ENCODE peak calls at places on chromosomes 1 and 21, in six cellular contexts. N is GM23338, O is uterus, V is MM.1S, E is right atrium auricular region, U is sigmoid colon. J is an unnamed sample. For H3K4me1, the result is how much of the 10 kb centered on the place peaks cover.

GRCh38 chr1:6098303-6099215 is 52.9 kb downstream of the KCNAB2 start:
- DNase-seq in E (no peak), V (no peak), O (peak), N (no peak), U (peak), J (no peak)

GRCh38 chr1:85681087-85681486 is 27.1 kb downstream of the ZNHIT6 start:
- DNase-seq in E (no peak), U (no peak), V (no peak), O (no peak), N (no peak), J (no peak)

GRCh38 chr1:27906764-27907163 is 28.0 kb upstream of the SMPDL3B start:
- DNase-seq in N (no peak), V (no peak), O (no peak), E (no peak), U (no peak), J (no peak)

GRCh38 chr1:153599847-153600246 is 13.1 kb downstream of the S100A16 start:
- DNase-seq in U (no peak), O (no peak), V (no peak), N (no peak), E (no peak), J (no peak)

GRCh38 chr1:39615086-39615662 is 24.3 kb downstream of the HEYL start:
- DNase-seq in V (no peak), E (no peak), O (no peak), U (no peak), N (peak), J (no peak)

GRCh38 chr1:70847013-70847412 is 200.6 kb downstream of the PTGER3 start:
- DNase-seq in U (no peak), E (no peak), O (no peak), N (peak), V (no peak), J (no peak)

GRCh38 chr1:208497866-208498541 is 253.8 kb upstream of the PLXNA2 start:
- DNase-seq in E (no peak), U (no peak), O (no peak), V (no peak), N (no peak), J (no peak)

GRCh38 chr1:18486195-18486594 is 5.5 kb downstream of the KLHDC7A start:
- DNase-seq in E (no peak), N (peak), U (no peak), V (no peak), O (no peak), J (no peak)

GRCh38 chr21:35529141-35529863 is 480.2 kb upstream of the RUNX1 start:
- DNase-seq in N (no peak), V (peak), E (no peak), O (no peak), U (no peak), J (no peak)

GRCh38 chr1:31800677-31800967 is 15.2 kb downstream of the SPOCD1 start:
- DNase-seq in U (peak), N (no peak), O (no peak), V (no peak), E (no peak), J (no peak)

GRCh38 chr1:12179111-12179519 is 12.3 kb downstream of the TNFRSF1B start:
- DNase-seq in N (no peak), U (no peak), E (no peak), V (no peak), O (no peak), J (no peak)

GRCh38 chr1:182723195-182723594 is 38.8 kb upstream of the RGS8 start:
- DNase-seq in O (peak), U (peak), E (no peak), N (no peak), V (no peak), J (no peak)

DNA sequence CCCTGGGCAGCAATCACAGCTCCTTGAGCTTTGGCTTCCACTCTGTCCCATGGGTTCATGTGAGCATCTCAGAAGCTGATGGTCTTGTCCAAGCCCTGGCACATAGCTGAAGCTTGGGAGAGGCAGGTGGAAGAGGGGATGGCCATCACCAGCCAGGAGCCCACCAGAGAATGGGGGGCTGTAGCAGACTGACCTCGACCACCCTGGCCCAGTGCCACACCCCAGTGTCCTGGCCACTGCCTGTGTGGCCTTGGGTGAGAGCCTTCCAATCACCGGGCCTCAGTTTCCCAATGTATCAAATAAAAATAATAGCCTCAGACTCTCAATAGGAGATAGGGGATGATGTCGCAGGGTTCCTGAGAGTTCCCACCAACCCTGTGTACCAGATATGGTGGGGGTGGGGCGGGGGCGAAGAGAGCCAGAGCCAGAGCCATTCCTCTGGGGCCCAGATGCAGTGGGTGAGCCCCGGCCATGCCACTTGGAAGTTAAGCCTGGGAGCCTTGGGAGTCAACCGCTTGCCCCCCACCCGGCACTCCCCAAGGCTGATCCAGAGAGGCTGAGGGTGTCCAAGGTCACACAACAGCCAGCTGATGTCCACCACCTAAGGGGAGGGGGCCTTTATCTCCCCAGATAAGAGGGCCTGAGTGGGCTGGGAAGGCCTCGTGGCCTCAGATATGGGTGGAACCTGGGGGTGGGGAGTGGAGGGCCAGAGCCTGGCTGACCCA is 9.3 kb upstream of the EDN2 start:
- DNase-seq in E (no peak), O (no peak), V (no peak), U (no peak), N (no peak), J (no peak)
- H3K27ac ChIP-seq in E (peak), O (no peak), V (no peak), U (peak), N (no peak), J (no peak)

GRCh38 chr1:116986531-116987255 is 14.9 kb upstream of the CD101 start:
- DNase-seq in U (no peak), N (peak), E (no peak), O (no peak), V (no peak), J (peak)
- H3K4me1 ChIP-seq in U (half or more), N (under half), E (under half), O (under half), V (under half), J (under half)

GRCh38 chr1:234369033-234369430 is 4.2 kb upstream of the COA6 start:
- DNase-seq in E (no peak), V (no peak), O (no peak), N (no peak), U (no peak), J (no peak)
- H3K27ac ChIP-seq in E (no peak), V (no peak), O (no peak), N (no peak), U (no peak), J (no peak)

DNA sequence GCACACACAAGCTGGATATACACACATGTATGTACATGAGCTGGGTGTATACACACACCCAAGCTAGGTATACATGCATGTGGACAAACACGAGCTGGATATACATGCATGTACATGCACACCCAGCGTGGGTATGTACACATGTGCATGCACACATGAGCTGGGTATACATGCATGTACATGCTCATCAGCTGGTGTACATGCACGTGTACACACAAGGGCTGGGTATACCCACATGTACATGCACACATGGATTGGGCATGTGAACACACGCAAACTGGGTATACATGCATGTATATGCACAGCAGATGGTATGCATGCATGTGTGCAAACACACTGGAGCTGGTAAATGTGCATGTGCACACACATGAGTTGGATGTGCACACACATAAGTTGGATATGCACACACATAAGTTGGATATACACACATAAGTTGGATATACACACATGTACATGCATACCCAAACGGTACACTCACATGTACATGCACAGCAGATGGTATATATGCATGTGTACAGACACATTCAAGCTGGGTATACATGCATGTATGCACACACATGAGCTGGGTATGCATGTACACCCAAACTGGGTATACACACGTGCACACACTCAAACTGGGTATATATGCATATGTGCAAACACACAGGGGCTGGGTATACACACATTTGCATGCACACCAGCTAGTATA is 7.5 kb upstream of the GNB1 start:
- DNase-seq in O (no peak), N (no peak), E (no peak), V (no peak), U (no peak), J (no peak)
- H3K4me1 ChIP-seq in O (under half), N (under half), E (under half), V (under half), U (under half), J (under half)

GRCh38 chr1:186535388-186536133 is 74.6 kb upstream of the PDC start:
- DNase-seq in V (no peak), O (no peak), E (no peak), U (no peak), N (no peak), J (no peak)

GRCh38 chr1:186541003-186541402 is 80.1 kb upstream of the PDC start:
- DNase-seq in N (no peak), U (no peak), O (no peak), E (no peak), V (no peak), J (peak)

GRCh38 chr1:186536272-186536905 is 75.5 kb upstream of the PDC start:
- DNase-seq in U (no peak), E (no peak), O (no peak), V (no peak), N (no peak), J (no peak)

DNA sequence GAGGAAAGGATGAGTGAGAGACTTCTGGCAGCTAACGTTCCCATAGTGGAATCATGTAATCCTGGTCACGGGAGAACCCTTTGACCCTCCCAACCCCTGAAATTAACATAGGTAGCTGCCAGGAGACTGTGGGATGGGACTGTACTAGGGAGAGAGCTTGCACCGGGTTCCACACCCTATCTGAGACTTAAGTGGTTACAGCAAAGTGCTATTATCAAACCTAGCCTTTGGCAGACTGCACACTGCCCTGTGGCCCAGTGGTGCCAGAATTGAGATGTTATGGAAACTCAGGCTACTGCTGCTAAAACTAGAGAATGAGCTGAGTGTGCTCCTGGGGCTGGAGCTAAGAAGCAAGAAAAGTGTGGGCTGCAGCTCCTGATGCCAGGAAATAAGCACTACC is 79.6 kb upstream of the PDC start:
- DNase-seq in U (no peak), O (no peak), N (no peak), E (no peak), V (no peak), J (no peak)
- H3K27ac ChIP-seq in U (no peak), O (no peak), N (no peak), E (no peak), V (no peak), J (no peak)

GRCh38 chr1:210797422-210797821 is 336.5 kb downstream of the KCNH1 start:
- DNase-seq in V (no peak), N (no peak), U (no peak), O (no peak), E (no peak), J (no peak)

GRCh38 chr1:210796421-210796820 is 337.5 kb downstream of the KCNH1 start:
- DNase-seq in O (no peak), E (no peak), U (no peak), V (no peak), N (no peak), J (no peak)

GRCh38 chr1:210801501-210801900 is 332.4 kb downstream of the KCNH1 start:
- DNase-seq in O (no peak), U (no peak), V (no peak), N (no peak), E (no peak), J (no peak)

GRCh38 chr1:210800301-210800700 is 333.6 kb downstream of the KCNH1 start:
- DNase-seq in E (no peak), N (no peak), V (no peak), O (no peak), U (no peak), J (no peak)

DNA sequence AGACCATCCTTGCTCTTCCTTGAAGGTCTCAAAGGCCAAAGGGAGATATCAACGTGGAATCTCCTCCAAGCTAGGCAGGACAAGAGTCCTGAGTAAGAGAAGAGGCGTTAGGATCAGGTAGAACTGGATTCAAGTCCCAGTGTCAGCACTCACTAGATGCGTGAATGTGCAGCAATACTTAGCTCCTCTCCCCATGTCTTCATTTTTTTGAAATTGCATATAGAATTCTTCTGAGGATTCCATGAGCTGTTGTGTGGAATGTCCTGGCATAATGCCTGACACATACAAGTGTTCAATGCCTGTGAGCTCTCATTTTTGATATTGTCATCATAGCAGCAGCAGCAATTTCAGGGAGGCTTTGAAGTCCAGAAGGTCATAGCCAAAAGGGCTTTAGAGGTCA is 333.2 kb downstream of the KCNH1 start:
- DNase-seq in V (no peak), N (no peak), O (no peak), E (no peak), U (no peak), J (no peak)
- H3K4me1 ChIP-seq in V (under half), N (under half), O (under half), E (under half), U (under half), J (under half)

J was measured in upper lobe of left lung.